ENCODE peak calls at places on chromosomes 11 and 22, in ten cellular contexts. M, O, F, E, V, Y, S, H, R and A are unnamed samples.

GRCh38 chr11:24082860-24083259 is 414.0 kb upstream of the LUZP2 start:
- DNase-seq in M (no peak), O (no peak), F (no peak), E (no peak), V (no peak), Y (no peak), S (no peak), H (no peak), R (no peak), A (no peak)

GRCh38 chr22:45678961-45679912 is 7.6 kb downstream of the ATXN10 start:
- DNase-seq in M (no peak), O (no peak), F (no peak), E (no peak), V (no peak), Y (no peak), S (no peak), H (no peak), R (no peak), A (no peak)

GRCh38 chr11:73907191-73907590 is 30.4 kb downstream of the PAAF1 start:
- DNase-seq in M (no peak), O (no peak), F (no peak), E (no peak), V (no peak), Y (no peak), S (no peak), H (peak; percentile 23), R (no peak), A (no peak)

GRCh38 chr11:133946541-133947297 is 10.0 kb downstream of the IGSF9B start:
- DNase-seq in M (peak; percentile 69), O (peak; percentile 79), F (no peak), E (peak; percentile 45), V (no peak), Y (no peak), S (peak; percentile 61), H (no peak), R (no peak), A (no peak)

GRCh38 chr11:12264361-12264760 is 113.0 kb upstream of the PARVA start:
- DNase-seq in M (no peak), O (no peak), F (no peak), E (no peak), V (no peak), Y (no peak), S (no peak), H (no peak), R (no peak), A (no peak)

GRCh38 chr11:121508449-121508848 is 55.7 kb upstream of the SORL1-AS1 start:
- DNase-seq in M (no peak), O (no peak), F (no peak), E (no peak), V (no peak), Y (no peak), S (no peak), H (no peak), R (no peak), A (no peak)

GRCh38 chr11:114167355-114168085 is 108.0 kb downstream of the ZBTB16 start:
- DNase-seq in M (no peak), O (no peak), F (no peak), E (no peak), V (no peak), Y (no peak), S (no peak), H (no peak), R (no peak), A (peak; percentile 65)

GRCh38 chr11:132312616-132313210 is 942.3 kb downstream of the NTM start:
- DNase-seq in M (no peak), O (no peak), F (no peak), E (no peak), V (no peak), Y (no peak), S (no peak), H (peak; percentile 35), R (peak; percentile 23), A (no peak)

GRCh38 chr22:32623943-32624342 is 149.3 kb downstream of the FBXO7 start:
- DNase-seq in M (no peak), O (no peak), F (peak; percentile 83), E (no peak), V (peak; percentile 14), Y (peak; percentile 16), S (no peak), H (peak; percentile 79), R (no peak), A (peak; percentile 94)

GRCh38 chr22:50544078-50544745 is 1.5 kb upstream of the KLHDC7B start:
- DNase-seq in M (peak; percentile 97), O (no peak), F (no peak), E (peak; percentile 92), V (peak; percentile 73), Y (no peak), S (peak; percentile 93), H (peak; percentile 65), R (no peak), A (peak; percentile 81)

GRCh38 chr11:41716862-41717261 is 257.4 kb upstream of the LRRC4C start:
- DNase-seq in M (no peak), O (no peak), F (no peak), E (no peak), V (no peak), Y (no peak), S (no peak), H (no peak), R (no peak), A (no peak)

GRCh38 chr11:114150671-114151070 is 91.2 kb downstream of the ZBTB16 start:
- DNase-seq in M (no peak), O (no peak), F (no peak), E (no peak), V (no peak), Y (no peak), S (no peak), H (no peak), R (no peak), A (no peak)

GRCh38 chr11:62472063-62472884 is 53.4 kb downstream of the SCGB1A1 start:
- DNase-seq in M (no peak), O (no peak), F (peak; percentile 76), E (no peak), V (no peak), Y (no peak), S (no peak), H (peak; percentile 35), R (no peak), A (no peak)

GRCh38 chr11:74330065-74330858 is 18.8 kb upstream of the P4HA3 start:
- DNase-seq in M (no peak), O (no peak), F (no peak), E (no peak), V (no peak), Y (no peak), S (no peak), H (peak; percentile 53), R (no peak), A (no peak)

GRCh38 chr11:118277312-118277711 is 13.2 kb upstream of the MPZL2 start:
- DNase-seq in M (no peak), O (no peak), F (no peak), E (no peak), V (no peak), Y (no peak), S (no peak), H (peak; percentile 54), R (no peak), A (no peak)

GRCh38 chr11:28535677-28536076 is 427.5 kb downstream of the METTL15 start:
- DNase-seq in M (no peak), O (no peak), F (no peak), E (no peak), V (no peak), Y (no peak), S (no peak), H (no peak), R (no peak), A (no peak)
- TF ChIP-seq CTCF in M (no peak), O (no peak), F (no peak), E (no peak), V (no peak), Y (no peak), S (no peak), H (no peak), R (no peak), A (no peak)

DNA sequence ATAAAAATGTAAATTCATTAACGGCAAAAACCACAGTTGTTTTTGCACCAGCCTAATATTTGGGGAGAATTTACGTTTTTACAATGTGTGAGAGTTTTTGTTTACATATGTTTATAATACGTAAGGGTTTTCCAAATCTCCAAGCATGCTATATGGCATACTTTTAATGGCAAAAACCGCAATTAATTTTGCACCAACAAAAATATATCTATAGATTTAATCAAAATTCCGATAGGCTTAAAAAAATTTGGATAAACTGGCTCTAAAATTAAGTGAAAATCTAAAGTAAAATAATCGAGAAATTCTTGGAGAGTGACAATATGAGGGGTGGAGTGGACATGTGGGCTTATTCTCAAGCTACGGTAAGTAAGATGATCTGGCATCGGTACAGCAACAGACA is 22.8 kb downstream of the KRTAP5-6 start:
- DNase-seq in M (no peak), O (no peak), F (no peak), E (no peak), V (no peak), Y (no peak), S (no peak), H (no peak), R (no peak), A (no peak)
- TF ChIP-seq CTCF in M (no peak), O (no peak), F (no peak), E (no peak), V (no peak), Y (no peak), S (no peak), H (no peak), R (no peak), A (no peak)

DNA sequence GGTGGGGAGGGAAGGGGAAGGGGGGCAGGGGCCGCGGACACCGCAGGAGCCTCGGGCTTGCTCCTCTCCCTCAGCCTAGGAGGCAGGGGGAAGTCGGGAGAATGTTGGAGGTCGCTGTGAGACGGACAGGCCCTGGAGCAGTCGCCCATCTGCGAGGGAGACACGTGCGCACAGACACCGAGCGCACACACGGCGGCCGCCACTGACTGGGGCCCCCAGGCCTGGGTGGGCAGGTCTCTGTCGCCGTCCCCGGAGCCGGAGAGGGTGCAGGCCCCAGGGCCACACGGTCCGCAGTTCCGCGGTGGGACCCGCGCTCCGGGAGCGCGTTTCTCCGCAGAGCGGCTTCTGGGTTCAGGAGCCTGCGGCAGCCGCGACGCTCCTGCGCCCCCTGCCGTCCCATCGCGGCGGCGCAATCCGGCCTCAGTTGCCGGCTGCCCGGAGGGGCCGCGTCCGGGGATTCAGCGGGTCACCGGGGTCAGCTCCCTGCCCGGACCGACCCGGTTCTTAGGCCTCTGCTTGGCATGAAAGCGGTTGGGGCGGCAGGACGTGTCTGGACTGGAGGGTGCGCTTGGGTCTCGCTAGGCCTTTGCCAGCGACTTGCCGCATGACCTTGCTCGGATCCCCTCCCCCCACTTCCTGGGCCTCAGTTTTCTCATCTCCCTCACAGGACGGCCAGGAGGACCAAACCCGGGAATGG is 31.3 kb downstream of the PDE2A start:
- DNase-seq in M (peak; percentile 89), O (peak; percentile 91), F (peak; percentile 64), E (peak; percentile 61), V (peak; percentile 60), Y (no peak), S (peak; percentile 83), H (peak; percentile 49), R (peak; percentile 19), A (peak; percentile 39)
- TF ChIP-seq CTCF in M (peak; percentile 99), O (peak; percentile 70), F (peak; percentile 96), E (peak; percentile 96), V (peak; percentile 95), Y (peak; percentile 98), S (peak; percentile 96), H (peak; percentile 49), R (peak; percentile 96), A (peak; percentile 95)

DNA sequence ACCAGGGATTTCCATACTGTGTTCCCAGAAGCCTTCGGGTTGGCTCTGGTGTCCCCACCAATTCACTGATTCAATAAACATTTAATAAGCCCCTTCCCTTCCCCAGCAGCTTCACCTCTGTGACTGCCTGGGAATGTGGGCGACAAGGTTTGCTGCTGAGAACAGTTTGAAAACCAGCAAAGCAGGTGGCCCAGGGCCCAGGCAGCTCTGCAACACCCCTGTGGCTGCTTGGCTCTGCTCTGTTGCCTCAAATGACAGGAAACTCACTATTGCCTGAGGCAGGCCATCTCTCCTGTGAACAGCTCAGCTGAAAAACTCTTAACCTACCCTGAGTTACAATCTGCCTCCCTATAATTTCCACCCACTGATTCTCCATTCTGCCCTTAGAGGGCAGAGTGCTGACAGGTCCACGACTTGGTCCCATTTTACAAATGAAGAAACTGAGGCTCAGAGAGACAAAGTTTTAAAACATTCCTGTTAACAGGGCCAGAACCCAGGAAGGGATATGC is 10.5 kb downstream of the ADORA2A start:
- DNase-seq in M (peak; percentile 87), O (peak; percentile 22), F (no peak), E (no peak), V (no peak), Y (no peak), S (no peak), H (no peak), R (no peak), A (peak; percentile 33)
- TF ChIP-seq CTCF in M (peak; percentile 20), O (peak; percentile 18), F (no peak), E (no peak), V (no peak), Y (no peak), S (no peak), H (peak; percentile 27), R (no peak), A (no peak)